ENCODE peak calls at places on chromosomes 6 and 20, in eight cellular contexts. Y is NAMALWA; I is fibroblast of pulmonary artery; O is fibroblast of villous mesenchyme; U is Daoy; T is activated T-helper 1 cell treated with anti-CD3 and anti-CD28 coated beads, Interleukin-12 subunit alpha, Interleukin-12 subunit beta, Interleukin-2, Interleukin-4 antibody, amounts not matched to agents 30 ng/mL and 10 ng/mL and 1 ng/mL, durations not matched to agents 14 hours and 24 hours and 36 hours; F is stimulated activated CD4-positive, alpha-beta T cell treated with anti-CD3 and anti-CD28 coated beads, Interleukin-4, amount 100 ng/mL, for 48 hours; K is activated CD4-positive, alpha-beta T cell treated with anti-CD3 and anti-CD28 coated beads for 48 hours. G is an unnamed sample.

GRCh38 chr20:58603656-58604184 is 47.4 kb upstream of the STX16 start:
- DNase-seq in Y (no peak), I (peak), O (peak), U (no peak), T (no peak), F (no peak), K (no peak), G (peak)

GRCh38 chr6:19301980-19302379 is 535.2 kb upstream of the ID4 start:
- DNase-seq in Y (no peak), I (no peak), O (no peak), U (peak), T (no peak), F (no peak), K (no peak), G (no peak)

GRCh38 chr6:27205375-27206278 is 41.9 kb upstream of the PRSS16 start:
- DNase-seq in Y (no peak), I (peak), O (no peak), U (no peak), T (no peak), F (peak), K (peak), G (no peak)

GRCh38 chr20:2468581-2469407 is 1.8 kb downstream of the SNRPB start:
- DNase-seq in Y (no peak), I (peak), O (peak), U (no peak), T (no peak), F (no peak), K (no peak), G (no peak)

GRCh38 chr6:101980924-101981323 is 587.4 kb downstream of the GRIK2 start:
- DNase-seq in Y (no peak), I (no peak), O (no peak), U (no peak), T (no peak), F (no peak), K (no peak), G (no peak)

GRCh38 chr6:53795254-53795701 is 473 bp downstream of the LRRC1 start:
- DNase-seq in Y (peak), I (no peak), O (no peak), U (no peak), T (no peak), F (no peak), K (no peak), G (no peak)

GRCh38 chr6:168159503-168159902 is 80.5 kb upstream of the FRMD1 start:
- DNase-seq in Y (no peak), I (no peak), O (no peak), U (no peak), T (no peak), F (no peak), K (no peak), G (no peak)

GRCh38 chr6:18485660-18486435 is 98.7 kb downstream of the RNF144B start:
- DNase-seq in Y (no peak), I (no peak), O (no peak), U (no peak), T (no peak), F (no peak), K (no peak), G (no peak)

GRCh38 chr6:16089232-16089843 is 39.5 kb upstream of the MYLIP start:
- DNase-seq in Y (no peak), I (peak), O (peak), U (no peak), T (no peak), F (no peak), K (no peak), G (no peak)

GRCh38 chr6:68634503-68635411 is at the start of gene ADGRB3:
- DNase-seq in Y (no peak), I (peak), O (peak), U (peak), T (peak), F (peak), K (peak), G (no peak)

GRCh38 chr6:148487461-148487860 is 144.8 kb downstream of the SASH1 start:
- DNase-seq in Y (no peak), I (no peak), O (no peak), U (no peak), T (no peak), F (no peak), K (no peak), G (no peak)

GRCh38 chr20:49286689-49287551 is 9.1 kb upstream of the ZNFX1 start:
- DNase-seq in Y (no peak), I (no peak), O (no peak), U (no peak), T (no peak), F (no peak), K (no peak), G (no peak)

GRCh38 chr20:12987261-12987660 is 21.5 kb upstream of the SPTLC3 start:
- DNase-seq in Y (no peak), I (no peak), O (no peak), U (no peak), T (no peak), F (no peak), K (no peak), G (no peak)

GRCh38 chr6:161068296-161068695 is 76.7 kb downstream of the MAP3K4 start:
- DNase-seq in Y (no peak), I (no peak), O (no peak), U (no peak), T (no peak), F (no peak), K (no peak), G (no peak)

GRCh38 chr20:61881861-61882260 is 183.8 kb downstream of the TAF4 start:
- DNase-seq in Y (no peak), I (no peak), O (no peak), U (no peak), T (no peak), F (no peak), K (no peak), G (no peak)

GRCh38 chr20:6122111-6122872 is 538 bp downstream of the FERMT1 start:
- DNase-seq in Y (no peak), I (peak), O (peak), U (peak), T (no peak), F (no peak), K (no peak), G (no peak)

GRCh38 chr6:80336906-80337305 is 230.4 kb downstream of the BCKDHB start:
- DNase-seq in Y (no peak), I (no peak), O (no peak), U (no peak), T (no peak), F (no peak), K (no peak), G (no peak)